ENCODE peak calls at places on chromosomes 16 and 17, in five cellular contexts. I, H, F, T and U are unnamed samples.
A peak's percentile ranks its signal among the peaks of the same experiment; 100 is the strongest.

GRCh38 chr16:65672960-65673359 is 551.1 kb upstream of the CDH11 start:
- DNase-seq in H (no peak), T (no peak), I (no peak), F (no peak), U (no peak)

GRCh38 chr17:34886831-34887230 is 74.4 kb downstream of the CCT6B start:
- DNase-seq in F (no peak), T (no peak), I (peak; percentile 2), H (no peak), U (no peak)

GRCh38 chr17:40025991-40026815 is 11.0 kb downstream of the CSF3 start:
- DNase-seq in H (peak; percentile 21), I (no peak), F (no peak), T (no peak), U (no peak)

GRCh38 chr16:74623214-74623842 is 16.4 kb upstream of the GLG1 start:
- DNase-seq in I (peak; percentile 57), T (no peak), H (peak; percentile 54), F (no peak), U (no peak)

GRCh38 chr17:70086468-70086867 is 11.4 kb downstream of the KCNJ16 start:
- DNase-seq in H (no peak), T (no peak), I (no peak), F (no peak), U (no peak)

GRCh38 chr17:8875957-8876356 is 8.5 kb upstream of the PIK3R6 start:
- DNase-seq in T (no peak), H (no peak), F (no peak), I (no peak), U (no peak)

GRCh38 chr17:57862990-57863667 is 13.3 kb upstream of the MRPS23 start:
- DNase-seq in I (no peak), F (no peak), T (no peak), H (no peak), U (no peak)

GRCh38 chr16:12132290-12132689 is 155.8 kb downstream of the SNX29 start:
- DNase-seq in H (no peak), F (no peak), I (no peak), T (no peak), U (no peak)

GRCh38 chr17:55282379-55282702 is 17.6 kb downstream of the HLF start:
- DNase-seq in T (no peak), H (no peak), I (no peak), F (no peak), U (no peak)
- H3K4me1 ChIP-seq in T (peaks cover 42% of the 10 kb centered on the region), H (peaks cover 11% of the 10 kb centered on the region), I (peaks cover 4% of the 10 kb centered on the region), F (peaks cover 93% of the 10 kb centered on the region), U (peaks cover 36% of the 10 kb centered on the region)

GRCh38 chr17:45287526-45288264 is 25.8 kb upstream of the SPATA32 start:
- DNase-seq in T (no peak), I (no peak), F (no peak), H (no peak), U (no peak)
- H3K4me1 ChIP-seq in T (peaks cover 2% of the 10 kb centered on the region), I (peaks cover 14% of the 10 kb centered on the region), F (peaks cover 86% of the 10 kb centered on the region), H (peaks cover 3% of the 10 kb centered on the region), U (peaks cover 88% of the 10 kb centered on the region)

GRCh38 chr17:1000597-1001490 is 3.9 kb downstream of the TIMM22 start:
- DNase-seq in F (peak; percentile 56), H (no peak), T (peak; percentile 53), I (no peak), U (peak; percentile 77)
- H3K4me1 ChIP-seq in F (peaks cover 93% of the 10 kb centered on the region), H (peaks cover 24% of the 10 kb centered on the region), T (peaks cover 3% of the 10 kb centered on the region), I (peaks cover 12% of the 10 kb centered on the region), U (peaks cover 85% of the 10 kb centered on the region)

DNA sequence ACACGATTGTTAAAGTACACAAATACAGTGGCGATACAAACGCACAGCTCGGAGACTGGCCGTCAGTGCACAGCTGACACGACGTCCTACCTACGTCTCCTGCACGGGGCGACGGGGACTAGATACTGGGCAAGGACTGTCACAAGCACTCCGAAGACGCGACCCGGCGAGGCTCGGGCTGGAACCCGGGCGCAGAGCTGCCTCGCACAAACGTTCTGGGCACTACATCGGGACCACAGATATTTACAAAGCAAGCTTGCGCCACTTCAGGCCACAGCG is 13.8 kb downstream of the SLC16A3 start:
- DNase-seq in T (no peak), H (no peak), F (no peak), I (no peak), U (peak; percentile 44)
- H3K4me1 ChIP-seq in T (no peaks in the 10 kb centered on the region), H (peaks cover 45% of the 10 kb centered on the region), F (peaks cover 90% of the 10 kb centered on the region), I (no peaks in the 10 kb centered on the region), U (peaks cover 83% of the 10 kb centered on the region)

GRCh38 chr17:65086465-65086864 is 29.9 kb upstream of the GNA13 start:
- DNase-seq in I (no peak), F (no peak), T (no peak), H (no peak), U (no peak)

GRCh38 chr17:65085397-65085796 is 28.9 kb upstream of the GNA13 start:
- DNase-seq in F (no peak), I (peak; percentile 42), T (no peak), H (no peak), U (no peak)

GRCh38 chr17:65092262-65092661 is 35.7 kb upstream of the GNA13 start:
- DNase-seq in H (no peak), T (no peak), F (no peak), I (no peak), U (no peak)

GRCh38 chr17:65093930-65094329 is 37.4 kb upstream of the GNA13 start:
- DNase-seq in H (no peak), I (no peak), F (no peak), T (no peak), U (no peak)

GRCh38 chr17:65088621-65089385 is 32.3 kb upstream of the GNA13 start:
- DNase-seq in T (no peak), F (no peak), I (no peak), H (no peak), U (no peak)
- H3K4me1 ChIP-seq in T (no peaks in the 10 kb centered on the region), F (no peaks in the 10 kb centered on the region), I (peaks cover 5% of the 10 kb centered on the region), H (no peaks in the 10 kb centered on the region), U (no peaks in the 10 kb centered on the region)

GRCh38 chr16:67166883-67167168 is 2.3 kb downstream of the HSF4 start:
- DNase-seq in I (no peak), T (no peak), H (no peak), F (no peak), U (no peak)
- H3K4me1 ChIP-seq in I (peaks cover 12% of the 10 kb centered on the region), T (no peaks in the 10 kb centered on the region), H (peaks cover 52% of the 10 kb centered on the region), F (peaks cover 67% of the 10 kb centered on the region), U (peaks cover 42% of the 10 kb centered on the region)